ENCODE peak calls at places on chromosomes 7 and 10, in four cellular contexts. One of them, this sample, is unnamed.

GRCh38 chr10:13527864-13528137 is 1.0 kb downstream of the BEND7 start:
- DNase-seq in ovary: no peak
- DNase-seq in uterus: no peak
- DNase-seq in lung: no peak
- DNase-seq in this sample: no peak

GRCh38 chr10:114388275-114388674 is 16.0 kb downstream of the AFAP1L2 start:
- DNase-seq in ovary: no peak
- DNase-seq in lung: no peak
- DNase-seq in uterus: no peak
- DNase-seq in this sample: no peak

GRCh38 chr7:137718360-137718759 is 128.4 kb downstream of the DGKI start:
- DNase-seq in uterus: no peak
- DNase-seq in lung: no peak
- DNase-seq in ovary: no peak
- DNase-seq in this sample: no peak

GRCh38 chr10:72132854-72133253 is 44.5 kb upstream of the SPOCK2 start:
- DNase-seq in uterus: no peak
- DNase-seq in lung: no peak
- DNase-seq in ovary: no peak
- DNase-seq in this sample: no peak

GRCh38 chr7:151696738-151697514 is 177.2 kb upstream of the RHEB start:
- DNase-seq in uterus: no peak
- DNase-seq in ovary: no peak
- DNase-seq in lung: no peak
- DNase-seq in this sample: peak; percentile 74

GRCh38 chr10:16594106-16594505 is 72.4 kb upstream of the C1QL3 start:
- DNase-seq in ovary: no peak
- DNase-seq in lung: no peak
- DNase-seq in uterus: no peak
- DNase-seq in this sample: peak; percentile 59

GRCh38 chr10:69413221-69413865 is 3.4 kb downstream of the TACR2 start:
- DNase-seq in lung: no peak
- DNase-seq in ovary: peak; percentile 76
- DNase-seq in uterus: peak; percentile 88
- DNase-seq in this sample: peak; percentile 92

GRCh38 chr7:21944616-21945373 is 904 bp downstream of the CDCA7L start:
- DNase-seq in uterus: no peak
- DNase-seq in ovary: peak; percentile 47
- DNase-seq in lung: peak; percentile 75
- DNase-seq in this sample: peak; percentile 62

GRCh38 chr10:91805110-91805825 is 7.0 kb downstream of the TNKS2 start:
- DNase-seq in uterus: no peak
- DNase-seq in lung: no peak
- DNase-seq in ovary: no peak
- DNase-seq in this sample: no peak

GRCh38 chr10:17200885-17201164 is 647 bp downstream of the TRDMT1 start:
- DNase-seq in uterus: peak; percentile 45
- DNase-seq in ovary: peak; percentile 54
- DNase-seq in lung: no peak
- DNase-seq in this sample: peak; percentile 44

GRCh38 chr10:102269017-102269416 is 23.7 kb downstream of the GBF1 start:
- DNase-seq in lung: no peak
- DNase-seq in ovary: no peak
- DNase-seq in uterus: no peak
- DNase-seq in this sample: no peak

GRCh38 chr7:36127075-36127740 is 25.8 kb upstream of the EEPD1 start:
- DNase-seq in ovary: no peak
- DNase-seq in uterus: no peak
- DNase-seq in lung: no peak
- DNase-seq in this sample: no peak

GRCh38 chr10:114719311-114719710 is 61.2 kb upstream of the ABLIM1 start:
- DNase-seq in lung: no peak
- DNase-seq in ovary: no peak
- DNase-seq in uterus: no peak
- DNase-seq in this sample: no peak

GRCh38 chr10:89167915-89168314 is 39.2 kb downstream of the CH25H start:
- DNase-seq in lung: no peak
- DNase-seq in ovary: no peak
- DNase-seq in uterus: no peak
- DNase-seq in this sample: no peak

GRCh38 chr10:3774814-3775670 is 10.0 kb downstream of the KLF6 start:
- DNase-seq in ovary: no peak
- DNase-seq in lung: no peak
- DNase-seq in uterus: peak; percentile 59
- DNase-seq in this sample: no peak

GRCh38 chr7:73721237-73721848 is 1.9 kb upstream of the STX1A start:
- DNase-seq in ovary: no peak
- DNase-seq in lung: no peak
- DNase-seq in uterus: no peak
- DNase-seq in this sample: peak; percentile 85

GRCh38 chr7:33300131-33300530 is 170.8 kb downstream of the BBS9 start:
- DNase-seq in uterus: no peak
- DNase-seq in lung: no peak
- DNase-seq in ovary: no peak
- DNase-seq in this sample: no peak

GRCh38 chr10:79345241-79346011 is 1.8 kb upstream of the PPIF start:
- DNase-seq in uterus: no peak
- DNase-seq in lung: no peak
- DNase-seq in ovary: peak; percentile 22
- DNase-seq in this sample: no peak

GRCh38 chr10:86943316-86944030 is 13.9 kb downstream of the MMRN2 start:
- DNase-seq in ovary: no peak
- DNase-seq in uterus: no peak
- DNase-seq in lung: no peak
- DNase-seq in this sample: peak; percentile 53

GRCh38 chr7:30705596-30705995 is 23.3 kb upstream of the CRHR2 start:
- DNase-seq in ovary: no peak
- DNase-seq in lung: no peak
- DNase-seq in uterus: no peak
- DNase-seq in this sample: no peak

GRCh38 chr7:33627741-33628140 is 277.6 kb upstream of the BMPER start:
- DNase-seq in ovary: no peak
- DNase-seq in uterus: no peak
- DNase-seq in lung: no peak
- DNase-seq in this sample: no peak

GRCh38 chr7:121107923-121108498 is 119.5 kb downstream of the CPED1 start:
- DNase-seq in ovary: no peak
- DNase-seq in lung: no peak
- DNase-seq in uterus: no peak
- DNase-seq in this sample: no peak

GRCh38 chr10:95467162-95467599 is 94.0 kb downstream of the SORBS1 start:
- DNase-seq in ovary: peak; percentile 25
- DNase-seq in uterus: peak; percentile 78
- DNase-seq in lung: no peak
- DNase-seq in this sample: peak; percentile 58

GRCh38 chr10:28797904-28798371 is 120.6 kb downstream of the BAMBI start:
- DNase-seq in lung: no peak
- DNase-seq in uterus: no peak
- DNase-seq in ovary: no peak
- DNase-seq in this sample: no peak

GRCh38 chr10:80530251-80530650 is 7.5 kb upstream of the SH2D4B start:
- DNase-seq in lung: no peak
- DNase-seq in ovary: no peak
- DNase-seq in uterus: no peak
- DNase-seq in this sample: no peak

GRCh38 chr10:133264455-133264854 is 12.2 kb downstream of the ADAM8 start:
- DNase-seq in ovary: no peak
- DNase-seq in uterus: no peak
- DNase-seq in lung: no peak
- DNase-seq in this sample: no peak

GRCh38 chr10:44985175-44985681 is 6.6 kb upstream of the DEPP1 start:
- DNase-seq in ovary: no peak
- DNase-seq in lung: no peak
- DNase-seq in uterus: peak; percentile 14
- DNase-seq in this sample: peak; percentile 22

GRCh38 chr7:85851571-85852193 is 664.8 kb upstream of the SEMA3D start:
- DNase-seq in uterus: no peak
- DNase-seq in ovary: no peak
- DNase-seq in lung: no peak
- DNase-seq in this sample: no peak

GRCh38 chr10:43698156-43698555 is 49.5 kb upstream of the ZNF32 start:
- DNase-seq in ovary: no peak
- DNase-seq in lung: no peak
- DNase-seq in uterus: no peak
- DNase-seq in this sample: no peak

GRCh38 chr10:78462221-78462620 is 428.6 kb downstream of the RPS24 start:
- DNase-seq in lung: no peak
- DNase-seq in ovary: no peak
- DNase-seq in uterus: peak; percentile 9
- DNase-seq in this sample: no peak

GRCh38 chr7:139265673-139266072 is 34.6 kb downstream of the UBN2 start:
- DNase-seq in uterus: no peak
- DNase-seq in ovary: no peak
- DNase-seq in lung: no peak
- DNase-seq in this sample: no peak
- H3K4me3 ChIP-seq in uterus: no peak overlapping the region
- H3K4me3 ChIP-seq in ovary: no peak overlapping the region
- H3K4me3 ChIP-seq in lung: no peak overlapping the region
- H3K4me3 ChIP-seq in this sample: no peak overlapping the region

GRCh38 chr10:63434866-63435854 is 30.6 kb downstream of the JMJD1C start:
- DNase-seq in uterus: no peak
- DNase-seq in lung: no peak
- DNase-seq in ovary: no peak
- DNase-seq in this sample: no peak

GRCh38 chr10:63439607-63440006 is 26.2 kb downstream of the JMJD1C start:
- DNase-seq in uterus: no peak
- DNase-seq in lung: no peak
- DNase-seq in ovary: no peak
- DNase-seq in this sample: no peak

GRCh38 chr10:63437334-63437949 is 28.3 kb downstream of the JMJD1C start:
- DNase-seq in ovary: no peak
- DNase-seq in uterus: no peak
- DNase-seq in lung: no peak
- DNase-seq in this sample: no peak

GRCh38 chr10:63438506-63439498 is 27.0 kb downstream of the JMJD1C start:
- DNase-seq in lung: no peak
- DNase-seq in ovary: no peak
- DNase-seq in uterus: no peak
- DNase-seq in this sample: no peak

GRCh38 chr10:63436225-63436624 is 29.6 kb downstream of the JMJD1C start:
- DNase-seq in lung: no peak
- DNase-seq in uterus: no peak
- DNase-seq in ovary: no peak
- DNase-seq in this sample: no peak
- H3K4me1 ChIP-seq in lung: peaks cover 34% of the 10 kb centered on the region
- H3K4me1 ChIP-seq in uterus: no peaks in the 10 kb centered on the region
- H3K4me1 ChIP-seq in ovary: peaks cover 9% of the 10 kb centered on the region
- H3K4me1 ChIP-seq in this sample: peaks cover 9% of the 10 kb centered on the region

DNA sequence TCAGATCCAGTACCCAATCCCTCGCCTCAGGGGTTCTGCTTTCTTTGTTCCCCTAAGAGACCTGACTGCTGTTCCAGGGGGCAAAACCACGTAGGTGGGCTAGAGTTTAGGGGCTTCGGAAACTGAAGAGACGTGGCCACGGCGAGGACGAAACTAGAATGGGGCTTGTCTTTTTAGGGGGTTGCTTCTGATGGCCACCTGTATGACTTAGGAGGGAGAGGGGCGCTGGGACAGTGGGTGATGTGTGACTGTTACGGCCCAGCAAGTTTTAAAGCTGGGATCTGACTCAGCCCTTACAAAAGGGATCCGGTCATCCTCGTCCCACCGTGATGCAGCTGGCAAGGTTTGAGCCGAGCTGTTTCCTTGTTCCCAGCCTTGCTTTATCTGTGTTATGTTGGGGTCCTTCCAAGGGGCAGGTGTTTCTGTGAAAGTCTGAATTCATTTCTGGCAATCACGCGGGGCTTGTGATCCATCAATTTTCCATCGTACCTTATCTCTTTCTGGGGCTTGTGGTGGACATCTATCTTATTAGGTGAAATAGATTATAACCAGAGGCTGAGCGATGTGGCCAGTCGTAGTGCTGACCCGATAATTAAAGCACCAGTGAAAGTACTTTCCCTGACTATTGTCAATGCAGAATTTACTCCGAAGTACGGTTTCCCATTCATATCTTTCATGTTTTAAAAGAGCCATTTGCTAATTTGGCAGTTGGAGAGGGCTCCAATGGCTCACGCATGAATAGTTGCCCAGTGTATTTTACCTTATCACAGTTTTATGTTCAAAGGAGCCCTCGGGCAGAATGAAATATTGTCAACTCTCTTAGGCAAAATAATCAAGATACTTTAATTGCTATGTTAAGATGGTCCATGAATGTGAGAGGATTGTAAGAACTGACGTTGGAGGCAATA is 854 bp downstream of the MET start:
- DNase-seq in ovary: no peak
- DNase-seq in lung: no peak
- DNase-seq in uterus: no peak
- DNase-seq in this sample: no peak
- H3K4me3 ChIP-seq in ovary: peak overlapping the region; percentile 41
- H3K4me3 ChIP-seq in lung: peak overlapping the region; percentile 58
- H3K4me3 ChIP-seq in uterus: peak overlapping the region; percentile 50
- H3K4me3 ChIP-seq in this sample: peak overlapping the region; percentile 55

GRCh38 chr7:106346678-106347217 is 62.0 kb upstream of the NAMPT start:
- DNase-seq in uterus: no peak
- DNase-seq in ovary: no peak
- DNase-seq in lung: no peak
- DNase-seq in this sample: no peak

GRCh38 chr7:106347229-106347833 is 62.5 kb upstream of the NAMPT start:
- DNase-seq in lung: no peak
- DNase-seq in ovary: no peak
- DNase-seq in uterus: no peak
- DNase-seq in this sample: no peak

GRCh38 chr7:106345421-106346166 is 60.8 kb upstream of the NAMPT start:
- DNase-seq in lung: no peak
- DNase-seq in uterus: no peak
- DNase-seq in ovary: no peak
- DNase-seq in this sample: no peak

GRCh38 chr7:106344861-106345260 is 60.1 kb upstream of the NAMPT start:
- DNase-seq in ovary: no peak
- DNase-seq in uterus: no peak
- DNase-seq in lung: no peak
- DNase-seq in this sample: no peak

GRCh38 chr7:106346167-106346677 is 61.4 kb upstream of the NAMPT start:
- DNase-seq in uterus: no peak
- DNase-seq in ovary: no peak
- DNase-seq in lung: no peak
- DNase-seq in this sample: no peak
- H3K4me1 ChIP-seq in uterus: no peaks in the 10 kb centered on the region
- H3K4me1 ChIP-seq in ovary: no peaks in the 10 kb centered on the region
- H3K4me1 ChIP-seq in lung: no peaks in the 10 kb centered on the region
- H3K4me1 ChIP-seq in this sample: no peaks in the 10 kb centered on the region

DNA sequence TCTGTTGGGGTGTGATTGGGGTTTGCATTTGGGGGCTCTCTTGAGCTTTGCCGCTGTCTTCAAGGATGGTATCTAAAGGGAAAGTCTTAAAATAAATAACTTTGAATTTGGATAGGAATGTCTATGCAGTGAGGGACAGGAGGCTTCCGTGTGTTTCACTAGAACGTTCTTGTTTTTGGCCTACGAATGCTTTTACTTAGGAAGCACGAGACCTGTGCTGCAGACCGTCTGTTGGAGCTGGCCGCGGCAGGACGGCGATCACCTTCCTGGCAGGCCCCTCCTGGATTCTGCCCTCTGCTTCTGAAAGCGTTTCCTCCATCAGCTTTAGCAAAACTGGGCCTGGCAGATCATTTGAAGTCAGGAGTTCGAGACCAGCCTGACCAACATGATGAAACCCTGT is 44.0 kb downstream of the FOXK1 start:
- DNase-seq in lung: no peak
- DNase-seq in uterus: no peak
- DNase-seq in ovary: no peak
- DNase-seq in this sample: no peak
- H3K4me3 ChIP-seq in lung: no peak overlapping the region
- H3K4me3 ChIP-seq in uterus: peak overlapping the region; percentile 41
- H3K4me3 ChIP-seq in ovary: peak overlapping the region; percentile 46
- H3K4me3 ChIP-seq in this sample: no peak overlapping the region